ENCODE peak calls at places on chromosome 17, in five cellular contexts. A, R, P, Z and W are unnamed samples.

GRCh38 chr17:51555153-51555552 is 294.8 kb downstream of the UTP18 start:
- DNase-seq in P (no peak), A (no peak), R (no peak), Z (no peak), W (no peak)

GRCh38 chr17:75664099-75664549 is 2.8 kb downstream of the RECQL5 start:
- DNase-seq in Z (no peak), P (no peak), A (no peak), R (no peak), W (no peak)

GRCh38 chr17:76709077-76709950 is 1.5 kb downstream of the MXRA7 start:
- DNase-seq in P (peak), Z (peak), R (no peak), A (no peak), W (peak)

GRCh38 chr17:79053251-79053925 is 21.2 kb upstream of the ENGASE start:
- DNase-seq in A (no peak), R (no peak), Z (no peak), P (peak), W (peak)

GRCh38 chr17:77783991-77784820 is 174.3 kb upstream of the TNRC6C start:
- DNase-seq in R (no peak), P (no peak), Z (no peak), A (no peak), W (no peak)

GRCh38 chr17:30476726-30477082 is 504 bp upstream of the GOSR1 start:
- DNase-seq in A (no peak), P (no peak), Z (no peak), R (no peak), W (no peak)

GRCh38 chr17:81385320-81386111 is 9.7 kb upstream of the BAHCC1 start:
- DNase-seq in Z (no peak), P (no peak), R (no peak), A (no peak), W (no peak)

GRCh38 chr17:14724770-14725169 is 423.9 kb downstream of the HS3ST3B1 start:
- DNase-seq in Z (no peak), A (no peak), P (no peak), R (no peak), W (no peak)

GRCh38 chr17:79965806-79966205 is 69.9 kb downstream of the TBC1D16 start:
- DNase-seq in P (no peak), A (peak), R (peak), Z (no peak), W (no peak)

GRCh38 chr17:82198092-82198491 is 14.6 kb downstream of the CCDC57 start:
- DNase-seq in P (no peak), A (no peak), R (no peak), Z (no peak), W (no peak)

GRCh38 chr17:5282639-5283217 is 644 bp downstream of the RABEP1 start:
- DNase-seq in R (peak), P (peak), Z (no peak), A (no peak), W (peak)

GRCh38 chr17:79632432-79632735 is 21.5 kb upstream of the RBFOX3 start:
- DNase-seq in P (no peak), R (no peak), A (peak), Z (peak), W (no peak)

GRCh38 chr17:40283662-40284061 is 4.0 kb upstream of the CDC6 start:
- DNase-seq in Z (no peak), R (peak), A (no peak), P (peak), W (peak)

GRCh38 chr17:43020030-43020621 is 2.1 kb downstream of the VAT1 start:
- DNase-seq in P (no peak), Z (no peak), R (peak), A (no peak), W (peak)

GRCh38 chr17:40333781-40334453 is 24.9 kb downstream of the RARA start:
- DNase-seq in R (no peak), A (no peak), Z (no peak), P (no peak), W (no peak)

GRCh38 chr17:79272666-79273219 is 198.1 kb downstream of the ENGASE start:
- DNase-seq in A (no peak), P (no peak), R (no peak), Z (no peak), W (no peak)

GRCh38 chr17:39636587-39636926 is 387 bp upstream of the STARD3 start:
- DNase-seq in Z (no peak), P (peak), R (no peak), A (no peak), W (no peak)

GRCh38 chr17:81184596-81184995 is 18.6 kb upstream of the AATK start:
- DNase-seq in P (no peak), Z (no peak), A (no peak), R (no peak), W (no peak)

DNA sequence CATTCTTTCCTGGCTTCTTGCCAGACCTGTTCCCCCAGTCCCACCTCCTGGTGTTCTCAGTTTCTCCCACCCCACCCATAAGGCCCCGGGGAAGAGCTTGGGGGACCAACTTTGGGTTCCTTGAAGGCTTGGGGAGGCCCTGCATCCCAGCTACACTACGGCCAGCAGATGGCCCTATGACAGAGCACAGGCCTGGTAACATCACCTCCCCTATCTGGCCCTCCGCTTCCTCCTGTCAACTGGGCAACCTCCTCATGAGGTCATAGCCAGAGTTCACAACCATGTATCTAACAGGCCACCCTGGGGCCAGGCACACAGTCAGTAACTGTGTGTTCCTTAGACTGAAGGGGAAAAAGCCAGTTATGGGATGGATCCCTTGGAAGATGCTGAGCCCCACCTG is 31.4 kb downstream of the MYO15A start:
- DNase-seq in A (no peak), Z (no peak), P (no peak), R (no peak), W (peak)
- TF ChIP-seq CTCF in A (no peak), Z (no peak), P (peak), R (no peak), W (peak)

GRCh38 chr17:74566132-74566753 is 1.1 kb downstream of the CD300H start:
- DNase-seq in R (peak), Z (no peak), A (no peak), P (no peak), W (peak)
- TF ChIP-seq CTCF in R (peak), Z (peak), A (no peak), P (peak), W (peak)

DNA sequence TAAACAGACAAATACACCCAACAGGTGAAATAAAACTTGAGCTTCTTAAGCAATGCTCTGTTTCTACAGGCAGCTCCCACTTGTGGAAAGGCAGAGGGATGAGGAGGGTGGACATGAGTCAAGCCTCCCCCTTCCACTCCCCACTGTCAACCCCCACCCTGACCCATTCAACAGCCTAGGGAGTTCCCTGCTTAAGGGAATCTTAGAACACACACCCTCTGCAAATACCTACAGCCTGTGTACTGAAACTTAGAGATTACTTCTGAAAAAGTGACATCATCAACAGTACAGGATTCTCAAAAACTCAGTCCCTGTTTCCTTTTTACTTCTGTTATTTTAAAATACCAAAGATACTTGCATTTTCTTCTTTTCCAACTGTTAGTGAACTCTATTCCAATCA is 345.4 kb downstream of the SOX9 start:
- DNase-seq in A (no peak), R (no peak), P (peak), Z (no peak), W (peak)
- TF ChIP-seq CTCF in A (no peak), R (no peak), P (no peak), Z (no peak), W (no peak)

DNA sequence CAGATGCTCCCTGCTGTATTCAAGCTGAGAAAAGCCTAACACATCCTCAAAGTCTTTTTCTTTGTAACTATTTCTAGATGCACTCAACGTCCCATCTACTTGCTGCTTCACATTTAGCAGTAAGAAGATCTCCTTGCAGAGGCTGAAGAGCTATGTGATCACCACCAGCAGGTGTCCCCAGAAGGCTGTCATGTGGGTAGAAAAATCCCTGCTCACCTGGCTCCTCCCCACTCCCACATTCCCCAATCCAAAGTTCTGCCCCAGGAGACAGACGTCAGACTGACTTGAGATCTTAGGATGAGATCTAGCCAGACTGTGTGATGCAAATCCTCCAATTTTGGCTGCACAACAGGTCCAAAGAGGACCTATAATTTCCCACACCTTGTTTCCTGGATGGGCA is 1.1 kb downstream of the CCL13 start:
- DNase-seq in R (no peak), A (no peak), Z (no peak), P (no peak), W (no peak)
- TF ChIP-seq CTCF in R (no peak), A (no peak), Z (no peak), P (no peak), W (no peak)

GRCh38 chr17:63685021-63685420 is 14.9 kb downstream of the LIMD2 start:
- DNase-seq in P (no peak), R (no peak), A (no peak), Z (no peak), W (peak)

GRCh38 chr17:63682441-63682840 is 17.5 kb downstream of the LIMD2 start:
- DNase-seq in Z (no peak), P (no peak), A (no peak), R (no peak), W (no peak)

GRCh38 chr17:63680700-63681099 is 19.2 kb downstream of the LIMD2 start:
- DNase-seq in A (no peak), Z (no peak), P (no peak), R (no peak), W (no peak)

GRCh38 chr17:63681530-63681929 is 18.4 kb downstream of the LIMD2 start:
- DNase-seq in A (no peak), P (no peak), Z (no peak), R (peak), W (no peak)

GRCh38 chr17:63682981-63683380 is 16.9 kb downstream of the LIMD2 start:
- DNase-seq in R (no peak), P (no peak), Z (no peak), A (no peak), W (no peak)
- TF ChIP-seq CTCF in R (no peak), P (no peak), Z (no peak), A (no peak), W (no peak)

GRCh38 chr17:17191961-17192381 is 14.2 kb downstream of the PLD6 start:
- DNase-seq in P (peak), R (no peak), Z (no peak), A (no peak), W (no peak)
- TF ChIP-seq CTCF in P (no peak), R (no peak), Z (no peak), A (no peak), W (no peak)

DNA sequence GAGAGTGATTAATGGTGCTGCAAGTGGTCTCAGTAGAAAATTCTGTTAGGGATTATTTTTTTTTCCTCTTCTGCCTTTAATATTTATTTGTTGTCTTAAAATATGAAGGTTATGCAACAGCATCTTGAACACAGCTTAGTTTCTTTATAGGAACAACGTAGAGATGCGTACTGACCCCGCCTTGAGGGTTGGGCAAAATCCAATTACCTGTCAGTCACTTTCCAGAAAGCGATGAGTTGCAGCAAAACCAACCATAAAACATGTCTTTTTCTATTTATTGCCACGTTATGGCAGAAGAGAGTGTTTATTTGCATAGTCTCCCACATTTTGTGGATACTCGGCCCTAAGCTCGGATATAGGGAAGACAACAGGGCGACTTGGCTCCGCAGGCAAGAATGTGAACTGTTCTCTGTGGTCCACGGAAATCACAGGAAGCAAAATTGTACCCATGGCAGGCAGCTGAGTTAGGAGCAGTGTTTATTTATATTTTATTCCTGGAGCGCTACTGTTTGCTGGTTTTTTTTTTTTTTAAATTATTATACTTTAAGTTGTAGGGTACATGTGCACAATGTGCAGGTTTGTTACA is 44.3 kb upstream of the CACNG5 start:
- DNase-seq in A (no peak), R (no peak), P (no peak), Z (no peak), W (no peak)
- TF ChIP-seq CTCF in A (no peak), R (no peak), P (no peak), Z (no peak), W (no peak)

GRCh38 chr17:46782250-46782953 is 36.1 kb downstream of the WNT3 start:
- DNase-seq in A (no peak), P (peak), R (peak), Z (no peak), W (no peak)
- TF ChIP-seq CTCF in A (peak), P (peak), R (peak), Z (peak), W (peak)

GRCh38 chr17:41527076-41528023 is 758 bp downstream of the KRT19 start:
- DNase-seq in R (no peak), P (no peak), A (no peak), Z (peak), W (no peak)
- TF ChIP-seq CTCF in R (no peak), P (no peak), A (no peak), Z (no peak), W (no peak)

GRCh38 chr17:66304304-66305174 is 2.1 kb downstream of the PRKCA start:
- DNase-seq in R (peak), Z (no peak), A (no peak), P (peak), W (no peak)
- TF ChIP-seq CTCF in R (no peak), Z (no peak), A (no peak), P (peak), W (no peak)